ENCODE peak calls at places on chromosomes 5 and 9, in seven cellular contexts. S is CD8-positive, alpha-beta T cell; Y is mucosa of descending colon; B is SJSA1; H is HFF-Myc; U is adipocyte; L is mesenteric fat pad. C is an unnamed sample.

GRCh38 chr9:19022206-19022605 is 10.8 kb downstream of the SAXO1 start:
- DNase-seq in S (no peak), Y (no peak), B (no peak), H (no peak), U (no peak), L (no peak), C (no peak)

GRCh38 chr5:53151713-53152458 is 42.3 kb upstream of the MOCS2 start:
- DNase-seq in S (no peak), Y (no peak), B (peak; percentile 52), H (peak; percentile 78), U (peak; percentile 78), L (no peak), C (peak; percentile 74)

GRCh38 chr9:131290039-131290766 is 680 bp downstream of the PLPP7 start:
- DNase-seq in S (no peak), Y (no peak), B (no peak), H (no peak), U (no peak), L (no peak), C (peak; percentile 29)

GRCh38 chr5:154370119-154370518 is 75.7 kb upstream of the SAP30L start:
- DNase-seq in S (no peak), Y (no peak), B (no peak), H (peak; percentile 38), U (peak; percentile 58), L (no peak), C (peak; percentile 58)

GRCh38 chr5:155883966-155884555 is 442.9 kb upstream of the SGCD start:
- DNase-seq in S (no peak), Y (no peak), B (no peak), H (no peak), U (no peak), L (no peak), C (no peak)

GRCh38 chr9:137280478-137281344 is 3.2 kb downstream of the TOR4A start:
- DNase-seq in S (no peak), Y (peak; percentile 60), B (peak; percentile 39), H (no peak), U (no peak), L (no peak), C (no peak)

GRCh38 chr5:127887282-127887681 is 184.1 kb downstream of the CCDC192 start:
- DNase-seq in S (no peak), Y (no peak), B (no peak), H (no peak), U (no peak), L (no peak), C (no peak)

GRCh38 chr5:59079622-59080620 is 497.0 kb downstream of the RAB3C start:
- DNase-seq in S (no peak), Y (no peak), B (no peak), H (peak; percentile 71), U (peak; percentile 40), L (no peak), C (peak; percentile 91)

GRCh38 chr5:171842777-171843053 is 57.1 kb downstream of the SMIM23 start:
- DNase-seq in S (no peak), Y (no peak), B (no peak), H (no peak), U (no peak), L (no peak), C (no peak)

GRCh38 chr9:93968451-93969327 is 13.5 kb upstream of the BARX1 start:
- DNase-seq in S (no peak), Y (no peak), B (no peak), H (no peak), U (no peak), L (peak; percentile 69), C (no peak)

GRCh38 chr9:129101279-129101678 is 9.3 kb downstream of the CRAT start:
- DNase-seq in S (no peak), Y (no peak), B (no peak), H (no peak), U (no peak), L (no peak), C (no peak)

GRCh38 chr5:43772601-43773031 is 169.6 kb downstream of the NNT start:
- DNase-seq in S (no peak), Y (no peak), B (no peak), H (no peak), U (peak; percentile 53), L (no peak), C (peak; percentile 47)

GRCh38 chr5:172115541-172115982 is 72.5 kb downstream of the STK10 start:
- DNase-seq in S (no peak), Y (no peak), B (no peak), H (no peak), U (no peak), L (no peak), C (no peak)

GRCh38 chr5:89110916-89111646 is 228.1 kb upstream of the MEF2C start:
- DNase-seq in S (no peak), Y (no peak), B (no peak), H (no peak), U (no peak), L (no peak), C (no peak)

GRCh38 chr9:114233806-114234205 is 78.5 kb downstream of the COL27A1 start:
- DNase-seq in S (no peak), Y (no peak), B (no peak), H (no peak), U (no peak), L (no peak), C (no peak)

GRCh38 chr9:117929873-117930272 is 225.7 kb downstream of the TLR4 start:
- DNase-seq in S (no peak), Y (no peak), B (peak; percentile 45), H (no peak), U (no peak), L (no peak), C (no peak)